ENCODE peak calls at places on chromosomes 6 and 20, in ten cellular contexts. One of them, this sample, is unnamed. For H3K9me3, the result is how much of the 10 kb centered on the place peaks cover.

GRCh38 chr20:49237531-49237930 is 18.3 kb downstream of the DDX27 start:
- DNase-seq in thyroid gland: no peak
- DNase-seq in ascending aorta: no peak
- DNase-seq in CD8-positive, alpha-beta memory T cell: no peak
- DNase-seq in HCT116: no peak
- DNase-seq in uterus: no peak
- DNase-seq in psoas muscle: no peak
- DNase-seq in CD8-positive, alpha-beta T cell: no peak
- DNase-seq in stomach: no peak
- DNase-seq in heart right ventricle: no peak
- DNase-seq in this sample: no peak

GRCh38 chr6:130050230-130050629 is 31.8 kb downstream of the L3MBTL3 start:
- DNase-seq in thyroid gland: no peak
- DNase-seq in ascending aorta: no peak
- DNase-seq in CD8-positive, alpha-beta memory T cell: no peak
- DNase-seq in HCT116: no peak
- DNase-seq in uterus: no peak
- DNase-seq in psoas muscle: no peak
- DNase-seq in CD8-positive, alpha-beta T cell: no peak
- DNase-seq in stomach: no peak
- DNase-seq in heart right ventricle: no peak
- DNase-seq in this sample: no peak

GRCh38 chr20:52410182-52410647 is 218.6 kb upstream of the ZFP64 start:
- DNase-seq in thyroid gland: no peak
- DNase-seq in ascending aorta: no peak
- DNase-seq in CD8-positive, alpha-beta memory T cell: peak
- DNase-seq in HCT116: no peak
- DNase-seq in uterus: peak
- DNase-seq in psoas muscle: no peak
- DNase-seq in CD8-positive, alpha-beta T cell: peak
- DNase-seq in stomach: no peak
- DNase-seq in heart right ventricle: peak
- DNase-seq in this sample: no peak

GRCh38 chr6:105849741-105850140 is 236.4 kb upstream of the PRDM1 start:
- DNase-seq in thyroid gland: no peak
- DNase-seq in ascending aorta: no peak
- DNase-seq in CD8-positive, alpha-beta memory T cell: no peak
- DNase-seq in HCT116: no peak
- DNase-seq in uterus: no peak
- DNase-seq in psoas muscle: no peak
- DNase-seq in CD8-positive, alpha-beta T cell: no peak
- DNase-seq in stomach: no peak
- DNase-seq in heart right ventricle: no peak
- DNase-seq in this sample: no peak

GRCh38 chr6:119247504-119247903 is 102.1 kb downstream of the MAN1A1 start:
- DNase-seq in thyroid gland: no peak
- DNase-seq in ascending aorta: no peak
- DNase-seq in CD8-positive, alpha-beta memory T cell: no peak
- DNase-seq in HCT116: no peak
- DNase-seq in uterus: no peak
- DNase-seq in psoas muscle: no peak
- DNase-seq in CD8-positive, alpha-beta T cell: no peak
- DNase-seq in stomach: no peak
- DNase-seq in heart right ventricle: no peak
- DNase-seq in this sample: no peak

GRCh38 chr6:75546401-75546800 is 52.8 kb upstream of the FILIP1 start:
- DNase-seq in thyroid gland: no peak
- DNase-seq in ascending aorta: no peak
- DNase-seq in CD8-positive, alpha-beta memory T cell: no peak
- DNase-seq in HCT116: no peak
- DNase-seq in uterus: no peak
- DNase-seq in psoas muscle: no peak
- DNase-seq in CD8-positive, alpha-beta T cell: no peak
- DNase-seq in stomach: no peak
- DNase-seq in heart right ventricle: no peak
- DNase-seq in this sample: no peak

GRCh38 chr20:58991720-58992119 is 10.7 kb downstream of the NELFCD start:
- DNase-seq in thyroid gland: no peak
- DNase-seq in ascending aorta: no peak
- DNase-seq in CD8-positive, alpha-beta memory T cell: no peak
- DNase-seq in HCT116: no peak
- DNase-seq in uterus: no peak
- DNase-seq in psoas muscle: no peak
- DNase-seq in CD8-positive, alpha-beta T cell: no peak
- DNase-seq in stomach: no peak
- DNase-seq in heart right ventricle: no peak
- DNase-seq in this sample: no peak

GRCh38 chr6:158067436-158068015 is 85.9 kb downstream of the SYNJ2 start:
- DNase-seq in thyroid gland: no peak
- DNase-seq in ascending aorta: no peak
- DNase-seq in CD8-positive, alpha-beta memory T cell: no peak
- DNase-seq in HCT116: no peak
- DNase-seq in uterus: no peak
- DNase-seq in psoas muscle: no peak
- DNase-seq in CD8-positive, alpha-beta T cell: no peak
- DNase-seq in stomach: no peak
- DNase-seq in heart right ventricle: no peak
- DNase-seq in this sample: no peak

GRCh38 chr20:48286571-48287551 is 501.6 kb upstream of the SULF2 start:
- DNase-seq in thyroid gland: no peak
- DNase-seq in ascending aorta: no peak
- DNase-seq in CD8-positive, alpha-beta memory T cell: no peak
- DNase-seq in HCT116: no peak
- DNase-seq in uterus: peak
- DNase-seq in psoas muscle: no peak
- DNase-seq in CD8-positive, alpha-beta T cell: no peak
- DNase-seq in stomach: no peak
- DNase-seq in heart right ventricle: no peak
- DNase-seq in this sample: no peak

GRCh38 chr20:227439-228105 is 514 bp downstream of the DEFB129 start:
- DNase-seq in thyroid gland: no peak
- DNase-seq in ascending aorta: no peak
- DNase-seq in CD8-positive, alpha-beta memory T cell: peak
- DNase-seq in HCT116: no peak
- DNase-seq in uterus: no peak
- DNase-seq in psoas muscle: no peak
- DNase-seq in CD8-positive, alpha-beta T cell: no peak
- DNase-seq in stomach: no peak
- DNase-seq in heart right ventricle: no peak
- DNase-seq in this sample: no peak

GRCh38 chr6:8177721-8178120 is 75.4 kb upstream of the EEF1E1 start:
- DNase-seq in thyroid gland: no peak
- DNase-seq in ascending aorta: no peak
- DNase-seq in CD8-positive, alpha-beta memory T cell: no peak
- DNase-seq in HCT116: no peak
- DNase-seq in uterus: no peak
- DNase-seq in psoas muscle: no peak
- DNase-seq in CD8-positive, alpha-beta T cell: no peak
- DNase-seq in stomach: no peak
- DNase-seq in heart right ventricle: no peak
- DNase-seq in this sample: no peak

GRCh38 chr6:157764346-157765068 is 58.5 kb upstream of the SNX9 start:
- DNase-seq in thyroid gland: peak
- DNase-seq in ascending aorta: peak
- DNase-seq in CD8-positive, alpha-beta memory T cell: peak
- DNase-seq in HCT116: peak
- DNase-seq in uterus: peak
- DNase-seq in psoas muscle: peak
- DNase-seq in CD8-positive, alpha-beta T cell: peak
- DNase-seq in stomach: peak
- DNase-seq in heart right ventricle: peak
- DNase-seq in this sample: peak

GRCh38 chr20:49207071-49207470 is 12.1 kb upstream of the DDX27 start:
- DNase-seq in thyroid gland: no peak
- DNase-seq in ascending aorta: no peak
- DNase-seq in CD8-positive, alpha-beta memory T cell: no peak
- DNase-seq in HCT116: no peak
- DNase-seq in uterus: no peak
- DNase-seq in psoas muscle: no peak
- DNase-seq in CD8-positive, alpha-beta T cell: no peak
- DNase-seq in stomach: no peak
- DNase-seq in heart right ventricle: no peak
- DNase-seq in this sample: no peak

GRCh38 chr20:36676701-36677421 is 30.9 kb upstream of the SLA2 start:
- DNase-seq in thyroid gland: no peak
- DNase-seq in ascending aorta: no peak
- DNase-seq in CD8-positive, alpha-beta memory T cell: no peak
- DNase-seq in HCT116: peak
- DNase-seq in uterus: no peak
- DNase-seq in psoas muscle: no peak
- DNase-seq in CD8-positive, alpha-beta T cell: no peak
- DNase-seq in stomach: no peak
- DNase-seq in heart right ventricle: no peak
- DNase-seq in this sample: no peak

GRCh38 chr6:20464041-20464440 is 62.4 kb downstream of the E2F3 start:
- DNase-seq in thyroid gland: no peak
- DNase-seq in ascending aorta: no peak
- DNase-seq in CD8-positive, alpha-beta memory T cell: no peak
- DNase-seq in HCT116: no peak
- DNase-seq in uterus: no peak
- DNase-seq in psoas muscle: no peak
- DNase-seq in CD8-positive, alpha-beta T cell: no peak
- DNase-seq in stomach: no peak
- DNase-seq in heart right ventricle: no peak
- DNase-seq in this sample: no peak

GRCh38 chr6:130602151-130602770 is 224.9 kb upstream of the SMLR1 start:
- DNase-seq in thyroid gland: no peak
- DNase-seq in ascending aorta: no peak
- DNase-seq in CD8-positive, alpha-beta memory T cell: no peak
- DNase-seq in HCT116: peak
- DNase-seq in uterus: peak
- DNase-seq in psoas muscle: no peak
- DNase-seq in CD8-positive, alpha-beta T cell: no peak
- DNase-seq in stomach: no peak
- DNase-seq in heart right ventricle: no peak
- DNase-seq in this sample: no peak

GRCh38 chr20:20075032-20075431 is 22.7 kb downstream of the CFAP61 start:
- DNase-seq in thyroid gland: no peak
- DNase-seq in ascending aorta: no peak
- DNase-seq in CD8-positive, alpha-beta memory T cell: no peak
- DNase-seq in HCT116: no peak
- DNase-seq in uterus: no peak
- DNase-seq in psoas muscle: no peak
- DNase-seq in CD8-positive, alpha-beta T cell: no peak
- DNase-seq in stomach: no peak
- DNase-seq in heart right ventricle: no peak
- DNase-seq in this sample: no peak

DNA sequence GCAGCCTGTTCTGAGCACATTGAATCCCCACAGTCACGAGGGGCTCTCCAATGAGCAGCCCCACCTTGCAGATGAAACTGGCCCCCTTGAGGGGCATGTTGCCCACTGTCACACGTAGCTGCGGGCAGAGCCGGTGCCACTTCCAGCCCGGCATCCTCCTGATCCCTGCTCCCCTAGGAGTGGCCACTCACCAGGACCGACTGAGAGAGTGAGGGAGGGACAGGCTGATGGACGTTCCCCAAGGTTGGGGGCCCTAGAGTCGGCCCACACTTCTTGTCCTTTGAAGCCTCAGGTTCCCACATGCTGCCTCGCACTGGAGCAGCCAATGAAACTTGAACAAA is 10.5 kb downstream of the ENTPD6 start:
- DNase-seq in thyroid gland: no peak
- DNase-seq in ascending aorta: no peak
- DNase-seq in CD8-positive, alpha-beta memory T cell: no peak
- DNase-seq in HCT116: no peak
- DNase-seq in uterus: no peak
- DNase-seq in psoas muscle: no peak
- DNase-seq in CD8-positive, alpha-beta T cell: no peak
- DNase-seq in stomach: peak
- DNase-seq in heart right ventricle: no peak
- DNase-seq in this sample: peak
- H3K27ac ChIP-seq in thyroid gland: no peak
- H3K27ac ChIP-seq in ascending aorta: no peak
- H3K27ac ChIP-seq in CD8-positive, alpha-beta memory T cell: no peak
- H3K27ac ChIP-seq in HCT116: no peak
- H3K27ac ChIP-seq in uterus: no peak
- H3K27ac ChIP-seq in psoas muscle: no peak
- H3K27ac ChIP-seq in CD8-positive, alpha-beta T cell: no peak
- H3K27ac ChIP-seq in stomach: no peak
- H3K27ac ChIP-seq in heart right ventricle: peak
- H3K27ac ChIP-seq in this sample: peak

GRCh38 chr6:38483526-38483925 is 156.2 kb downstream of the BTBD9 start:
- DNase-seq in thyroid gland: no peak
- DNase-seq in ascending aorta: no peak
- DNase-seq in CD8-positive, alpha-beta memory T cell: no peak
- DNase-seq in HCT116: no peak
- DNase-seq in uterus: no peak
- DNase-seq in psoas muscle: no peak
- DNase-seq in CD8-positive, alpha-beta T cell: no peak
- DNase-seq in stomach: no peak
- DNase-seq in heart right ventricle: no peak
- DNase-seq in this sample: no peak
- H3K9me3 ChIP-seq in thyroid gland: under half
- H3K9me3 ChIP-seq in ascending aorta: under half
- H3K9me3 ChIP-seq in CD8-positive, alpha-beta memory T cell: under half
- H3K9me3 ChIP-seq in HCT116: under half
- H3K9me3 ChIP-seq in uterus: under half
- H3K9me3 ChIP-seq in psoas muscle: under half
- H3K9me3 ChIP-seq in CD8-positive, alpha-beta T cell: under half
- H3K9me3 ChIP-seq in stomach: under half
- H3K9me3 ChIP-seq in heart right ventricle: under half
- H3K9me3 ChIP-seq in this sample: under half

DNA sequence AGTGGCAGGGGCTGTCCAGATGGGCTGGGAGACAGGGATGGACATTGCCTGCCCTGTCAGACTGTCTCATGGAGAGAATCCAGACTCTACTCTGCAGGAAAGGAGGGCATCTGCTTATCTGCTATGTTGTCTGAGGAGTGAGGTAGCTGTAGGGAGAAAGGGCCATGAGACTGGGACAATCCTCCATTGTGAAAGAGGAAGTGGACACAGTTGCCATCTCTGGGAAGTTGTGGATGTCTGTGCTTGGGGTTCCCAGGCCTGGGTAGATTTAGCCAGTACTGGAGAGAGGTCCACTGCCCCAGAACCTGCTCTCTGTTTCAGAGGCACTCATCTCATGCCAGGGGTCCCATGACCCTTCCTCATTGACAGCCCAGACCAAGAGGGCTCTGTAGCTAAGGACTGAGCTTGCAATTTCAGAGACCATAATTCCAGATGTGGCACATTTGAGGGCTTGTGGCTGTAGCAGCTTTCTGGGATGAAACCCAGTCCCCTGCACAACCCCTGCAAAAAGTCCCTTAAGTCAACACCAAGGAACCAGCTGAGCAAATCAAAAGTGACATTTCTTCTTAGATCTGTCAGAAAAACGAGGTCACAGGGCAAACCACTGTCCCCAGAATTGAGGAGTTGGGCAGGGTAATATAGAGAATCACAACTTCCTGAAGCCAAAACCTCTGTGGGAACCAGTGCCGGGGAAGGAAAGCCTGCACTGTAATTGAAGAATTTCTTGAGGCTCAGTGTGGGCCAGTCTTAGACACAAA is 4.1 kb upstream of the SIRPG start:
- DNase-seq in thyroid gland: no peak
- DNase-seq in ascending aorta: no peak
- DNase-seq in CD8-positive, alpha-beta memory T cell: no peak
- DNase-seq in HCT116: no peak
- DNase-seq in uterus: no peak
- DNase-seq in psoas muscle: no peak
- DNase-seq in CD8-positive, alpha-beta T cell: no peak
- DNase-seq in stomach: no peak
- DNase-seq in heart right ventricle: no peak
- DNase-seq in this sample: no peak
- H3K27ac ChIP-seq in thyroid gland: no peak
- H3K27ac ChIP-seq in ascending aorta: no peak
- H3K27ac ChIP-seq in CD8-positive, alpha-beta memory T cell: no peak
- H3K27ac ChIP-seq in HCT116: no peak
- H3K27ac ChIP-seq in uterus: no peak
- H3K27ac ChIP-seq in psoas muscle: no peak
- H3K27ac ChIP-seq in CD8-positive, alpha-beta T cell: no peak
- H3K27ac ChIP-seq in stomach: no peak
- H3K27ac ChIP-seq in heart right ventricle: no peak
- H3K27ac ChIP-seq in this sample: no peak

GRCh38 chr6:31806470-31807272 is at the start of gene LSM2:
- DNase-seq in thyroid gland: peak
- DNase-seq in ascending aorta: peak
- DNase-seq in CD8-positive, alpha-beta memory T cell: peak
- DNase-seq in HCT116: peak
- DNase-seq in uterus: peak
- DNase-seq in psoas muscle: peak
- DNase-seq in CD8-positive, alpha-beta T cell: peak
- DNase-seq in stomach: peak
- DNase-seq in heart right ventricle: peak
- DNase-seq in this sample: peak
- H3K9me3 ChIP-seq in thyroid gland: under half
- H3K9me3 ChIP-seq in ascending aorta: under half
- H3K9me3 ChIP-seq in CD8-positive, alpha-beta memory T cell: under half
- H3K9me3 ChIP-seq in HCT116: under half
- H3K9me3 ChIP-seq in uterus: under half
- H3K9me3 ChIP-seq in psoas muscle: under half
- H3K9me3 ChIP-seq in CD8-positive, alpha-beta T cell: under half
- H3K9me3 ChIP-seq in stomach: under half
- H3K9me3 ChIP-seq in heart right ventricle: under half
- H3K9me3 ChIP-seq in this sample: under half